ENCODE peak calls at places on chromosomes 4 and X, in five cellular contexts. A, U, R, V and Y are unnamed samples.

GRCh38 chr4:123259676-123260428 is 136.7 kb upstream of the SPRY1 start:
- DNase-seq in U (no peak), A (no peak), V (no peak), R (no peak), Y (no peak)

GRCh38 chrX:17007134-17007768 is 60.8 kb downstream of the REPS2 start:
- DNase-seq in V (peak), A (no peak), R (no peak), U (peak), Y (peak)

GRCh38 chr4:6141554-6141953 is 58.8 kb downstream of the JAKMIP1 start:
- DNase-seq in R (no peak), A (no peak), V (no peak), U (no peak), Y (no peak)

GRCh38 chr4:181971411-181971810 is 271.8 kb upstream of the TENM3 start:
- DNase-seq in A (no peak), R (no peak), U (peak), V (no peak), Y (no peak)

GRCh38 chr4:83075271-83075670 is 39.3 kb downstream of the PLAC8 start:
- DNase-seq in V (no peak), A (no peak), U (peak), R (no peak), Y (no peak)

GRCh38 chr4:117420966-117421365 is 335.6 kb upstream of the TRAM1L1 start:
- DNase-seq in R (no peak), U (no peak), V (no peak), A (no peak), Y (no peak)

GRCh38 chrX:86930419-86930818 is 587.2 kb upstream of the KLHL4 start:
- DNase-seq in V (no peak), A (no peak), R (no peak), U (no peak), Y (no peak)

GRCh38 chr4:107036602-107037151 is 564 bp upstream of the DKK2 start:
- DNase-seq in U (no peak), A (no peak), R (no peak), V (no peak), Y (no peak)

GRCh38 chrX:70439016-70439415 is 5.6 kb upstream of the DLG3 start:
- DNase-seq in U (peak), R (peak), A (no peak), V (peak), Y (no peak)

GRCh38 chr4:173051697-173052096 is 116.9 kb upstream of the GALNT7 start:
- DNase-seq in V (peak), U (peak), R (peak), A (no peak), Y (no peak)

GRCh38 chr4:141375855-141376254 is 155.2 kb downstream of the ZNF330 start:
- DNase-seq in V (peak), U (peak), A (no peak), R (peak), Y (no peak)

GRCh38 chr4:148216866-148217814 is 225.1 kb downstream of the NR3C2 start:
- DNase-seq in R (no peak), V (peak), U (peak), A (no peak), Y (peak)

GRCh38 chr4:61437923-61438322 is 237.8 kb downstream of the ADGRL3 start:
- DNase-seq in R (no peak), A (no peak), V (no peak), U (no peak), Y (no peak)

GRCh38 chr4:143375326-143376073 is 38.8 kb downstream of the GAB1 start:
- DNase-seq in R (peak), A (no peak), V (no peak), U (peak), Y (peak)

GRCh38 chrX:42778096-42778495 is at the start of gene PPP1R2C:
- DNase-seq in A (no peak), R (no peak), U (no peak), V (no peak), Y (no peak)

GRCh38 chrX:136228808-136229207 is 22.4 kb downstream of the MAP7D3 start:
- DNase-seq in A (no peak), R (no peak), U (no peak), V (no peak), Y (no peak)

GRCh38 chr4:95637047-95637600 is 88.4 kb upstream of the UNC5C start:
- DNase-seq in A (no peak), U (no peak), R (no peak), V (peak), Y (no peak)

GRCh38 chrX:7170903-7171302 is 22.9 kb upstream of the PUDP start:
- DNase-seq in R (no peak), A (peak), U (peak), V (no peak), Y (peak)

GRCh38 chr4:89253306-89253705 is 54.3 kb downstream of the GPRIN3 start:
- DNase-seq in U (no peak), V (no peak), A (no peak), R (no peak), Y (no peak)

GRCh38 chr4:140296335-140296753 is 77.1 kb upstream of the SCOC start:
- DNase-seq in R (peak), V (peak), A (no peak), U (peak), Y (no peak)

GRCh38 chrX:40189621-40190020 is 91.9 kb upstream of the BCOR start:
- DNase-seq in U (peak), R (peak), A (no peak), V (no peak), Y (no peak)

GRCh38 chrX:4935846-4936245 is 1222.4 kb upstream of the PRKX start:
- DNase-seq in V (no peak), U (peak), R (no peak), A (no peak), Y (peak)